ENCODE peak calls at places on chromosomes 7 and 10, in eight cellular contexts. V is body of pancreas, S is A549, N is IMR-90, F is thyroid gland, J is ovary, B is transverse colon, U is right lobe of liver. Q is an unnamed sample.

GRCh38 chr7:44327981-44328380 is 2.6 kb upstream of the CAMK2B start:
- DNase-seq in V (no peak), S (no peak), N (no peak), F (no peak), J (no peak), B (no peak), U (no peak), Q (peak; percentile 20)

GRCh38 chr10:123009105-123009805 is 449 bp downstream of the ACADSB start:
- DNase-seq in V (peak; percentile 30), S (peak; percentile 27), N (no peak), F (peak; percentile 24), J (peak; percentile 48), B (peak; percentile 30), U (peak; percentile 43), Q (no peak)

GRCh38 chr10:76492026-76492425 is 1060.6 kb downstream of the LRMDA start:
- DNase-seq in V (no peak), S (no peak), N (peak; percentile 75), F (no peak), J (no peak), B (no peak), U (no peak), Q (no peak)

GRCh38 chr7:4145576-4145975 is 536.5 kb upstream of the FOXK1 start:
- DNase-seq in V (no peak), S (no peak), N (no peak), F (no peak), J (no peak), B (no peak), U (no peak), Q (no peak)

GRCh38 chr10:78754269-78755074 is 314.3 kb upstream of the ZMIZ1 start:
- DNase-seq in V (no peak), S (no peak), N (peak; percentile 90), F (peak; percentile 39), J (no peak), B (no peak), U (no peak), Q (no peak)

GRCh38 chr7:130179631-130180030 is 25.6 kb downstream of the TMEM209 start:
- DNase-seq in V (no peak), S (no peak), N (no peak), F (peak; percentile 83), J (no peak), B (no peak), U (no peak), Q (no peak)

GRCh38 chr7:16851829-16852228 is 30.0 kb downstream of the AGR3 start:
- DNase-seq in V (no peak), S (no peak), N (no peak), F (no peak), J (no peak), B (no peak), U (no peak), Q (no peak)

GRCh38 chr10:5788969-5789368 is 24.3 kb downstream of the GDI2 start:
- DNase-seq in V (no peak), S (no peak), N (no peak), F (no peak), J (no peak), B (no peak), U (no peak), Q (no peak)

GRCh38 chr7:97337849-97338248 is 220.4 kb downstream of the SDHAF3 start:
- DNase-seq in V (no peak), S (no peak), N (no peak), F (no peak), J (no peak), B (no peak), U (no peak), Q (no peak)

GRCh38 chr10:12795318-12795717 is 206.2 kb downstream of the CCDC3 start:
- DNase-seq in V (no peak), S (no peak), N (no peak), F (no peak), J (no peak), B (no peak), U (no peak), Q (no peak)

GRCh38 chr7:112937651-112938390 is 147.6 kb upstream of the TMEM168 start:
- DNase-seq in V (no peak), S (no peak), N (peak; percentile 45), F (no peak), J (no peak), B (no peak), U (no peak), Q (no peak)

GRCh38 chr7:77979219-77979618 is 180.6 kb downstream of the PHTF2 start:
- DNase-seq in V (no peak), S (no peak), N (peak; percentile 73), F (no peak), J (no peak), B (no peak), U (no peak), Q (no peak)

GRCh38 chr10:22370320-22370719 is 25.0 kb downstream of the SPAG6 start:
- DNase-seq in V (no peak), S (no peak), N (no peak), F (no peak), J (no peak), B (no peak), U (no peak), Q (no peak)

GRCh38 chr10:111933937-111934336 is 249.6 kb downstream of the GPAM start:
- DNase-seq in V (no peak), S (no peak), N (no peak), F (no peak), J (no peak), B (no peak), U (no peak), Q (no peak)

GRCh38 chr10:80530251-80530650 is 7.5 kb upstream of the SH2D4B start:
- DNase-seq in V (peak; percentile 43), S (peak; percentile 83), N (peak; percentile 22), F (peak; percentile 30), J (no peak), B (peak; percentile 33), U (peak; percentile 77), Q (no peak)

GRCh38 chr10:25725917-25726716 is 207.9 kb upstream of the MYO3A start:
- DNase-seq in V (peak; percentile 42), S (peak; percentile 47), N (peak; percentile 33), F (peak; percentile 11), J (no peak), B (no peak), U (no peak), Q (no peak)

GRCh38 chr10:69224862-69225657 is 4.9 kb downstream of the HKDC1 start:
- DNase-seq in V (no peak), S (no peak), N (no peak), F (no peak), J (no peak), B (no peak), U (no peak), Q (peak; percentile 39)

DNA sequence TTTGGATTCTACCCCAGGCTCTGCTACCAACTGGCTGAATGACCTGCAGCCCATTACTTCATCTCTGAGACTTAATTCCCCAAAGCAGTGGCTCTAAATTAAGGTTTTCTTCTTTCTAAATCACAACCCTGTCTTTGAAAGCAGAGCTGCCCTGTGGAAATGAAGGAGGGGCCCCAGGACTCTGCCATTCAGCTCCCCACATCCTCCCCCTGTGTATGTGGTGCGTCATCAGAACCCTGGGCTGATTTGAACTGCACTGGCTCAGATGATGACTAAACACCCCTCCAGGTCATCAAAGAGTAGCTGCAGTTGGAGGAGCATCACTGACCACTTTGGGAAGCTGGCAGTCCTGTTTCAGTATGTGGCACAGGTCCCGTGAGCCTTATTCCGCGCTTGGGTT is 46.6 kb downstream of the BPGM start:
- DNase-seq in V (no peak), S (no peak), N (peak; percentile 96), F (no peak), J (peak; percentile 55), B (no peak), U (no peak), Q (no peak)
- H3K4me1 ChIP-seq in V (no peaks in the 10 kb centered on the region), S (no peaks in the 10 kb centered on the region), N (peaks cover 32% of the 10 kb centered on the region), F (peaks cover 11% of the 10 kb centered on the region), J (peaks cover 28% of the 10 kb centered on the region), B (peaks cover 7% of the 10 kb centered on the region), U (no peaks in the 10 kb centered on the region), Q (peaks cover 10% of the 10 kb centered on the region)

DNA sequence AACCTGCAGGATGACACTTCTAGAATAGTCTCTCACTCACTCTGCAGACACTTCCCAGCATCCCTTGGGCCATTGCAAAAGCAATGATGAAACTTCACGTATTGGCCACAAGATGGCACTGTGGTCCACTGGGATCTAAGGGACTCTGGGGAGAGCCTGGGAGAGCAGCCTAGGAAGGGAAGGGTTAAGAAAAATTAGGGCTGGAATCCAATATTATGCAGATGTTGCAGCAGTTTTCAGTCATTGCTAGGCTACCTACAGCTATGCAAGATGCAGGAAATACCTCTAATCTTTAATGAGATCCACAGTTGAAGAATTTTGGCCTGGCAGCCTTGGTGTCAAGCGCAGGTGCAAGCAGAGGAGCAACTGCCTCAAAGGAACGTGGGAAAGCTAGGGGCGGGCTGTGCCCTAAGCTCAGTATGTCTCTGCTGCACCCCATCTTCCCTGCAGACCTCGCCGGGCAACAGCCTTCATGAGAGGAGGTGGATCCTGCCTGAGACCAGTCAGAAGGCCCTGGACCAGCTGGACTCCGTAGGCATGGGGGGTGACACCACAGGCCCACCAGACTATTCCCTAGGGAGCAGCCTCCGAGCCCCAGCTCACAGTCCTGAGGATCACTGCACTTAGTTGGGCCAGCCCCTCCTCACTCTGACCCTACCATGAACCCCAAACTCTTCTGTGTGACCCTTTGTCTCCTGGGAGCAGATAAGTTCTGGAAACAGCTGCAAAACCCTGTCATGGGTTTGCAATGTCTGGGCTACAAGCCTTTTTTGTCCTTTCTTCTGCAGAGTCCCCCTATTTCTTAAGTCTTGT is 127.9 kb upstream of the PRSS58 start:
- DNase-seq in V (peak; percentile 39), S (peak; percentile 34), N (peak; percentile 76), F (peak; percentile 21), J (no peak), B (peak; percentile 34), U (no peak), Q (no peak)
- H3K27ac ChIP-seq in V (no peak overlapping the region), S (no peak overlapping the region), N (no peak overlapping the region), F (no peak overlapping the region), J (no peak overlapping the region), B (no peak overlapping the region), U (no peak overlapping the region), Q (no peak overlapping the region)

DNA sequence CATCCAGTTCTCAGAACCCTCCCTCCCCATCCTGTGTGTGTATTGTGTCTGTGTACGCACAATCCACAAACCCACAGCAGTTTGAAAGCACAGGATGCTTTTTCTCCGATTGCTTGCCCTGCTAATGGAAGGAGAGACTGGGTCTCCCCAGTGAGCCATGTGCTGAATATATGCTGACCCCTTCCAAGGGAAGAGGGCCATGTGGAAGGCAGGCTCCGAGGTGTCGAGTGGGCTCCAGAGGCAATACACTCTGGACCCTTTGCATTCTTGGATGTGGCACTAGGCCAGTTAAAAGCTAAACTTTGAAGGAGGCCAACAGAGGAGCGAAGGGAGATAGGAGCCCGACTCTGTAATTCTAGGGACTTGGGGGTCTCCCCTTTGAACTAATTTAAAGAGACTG is 10.7 kb downstream of the DUSP5 start:
- DNase-seq in V (no peak), S (no peak), N (no peak), F (no peak), J (no peak), B (no peak), U (no peak), Q (no peak)
- TF ChIP-seq POLR2A in V (no peak), S (no peak), N (peak; percentile 66), F (no peak), J (no peak), B (no peak), U (no peak), Q (no peak)

DNA sequence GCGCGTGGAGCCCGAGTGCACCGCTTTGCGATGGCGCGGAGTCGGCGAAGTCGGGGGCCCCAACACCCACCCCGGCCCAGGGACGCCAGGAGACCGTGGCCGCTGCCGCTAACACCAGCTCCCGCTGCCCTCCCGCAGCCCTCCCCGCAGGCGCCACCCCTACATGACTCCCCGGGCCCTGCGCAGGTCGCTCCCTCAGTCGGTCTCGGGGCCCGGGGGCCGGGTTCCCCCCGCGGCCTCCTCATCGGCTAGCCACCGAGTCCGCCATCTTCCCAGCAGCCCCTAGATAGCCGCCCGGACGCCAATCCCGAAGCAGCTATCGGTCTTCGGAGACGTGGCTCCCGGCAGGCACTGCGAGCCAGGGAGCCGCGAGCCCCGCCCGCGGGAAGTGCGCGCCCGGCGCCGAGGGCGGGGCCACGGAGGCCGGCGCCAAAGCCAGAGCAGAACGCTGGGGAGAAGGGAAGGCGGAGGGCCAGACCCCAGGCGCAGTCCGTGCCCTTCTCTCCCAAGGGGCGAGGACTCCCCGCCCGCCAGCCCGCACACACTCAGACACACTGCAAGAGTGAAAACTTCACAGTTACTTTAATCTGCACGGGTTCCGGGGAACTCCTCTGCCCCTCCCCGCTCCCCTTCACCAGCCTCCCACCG is at the start of gene FASTK:
- DNase-seq in V (peak; percentile 93), S (peak; percentile 92), N (peak; percentile 88), F (peak; percentile 92), J (peak; percentile 92), B (peak; percentile 92), U (peak; percentile 94), Q (peak; percentile 84)
- H3K4me1 ChIP-seq in V (peaks cover 74% of the 10 kb centered on the region), S (peaks cover 61% of the 10 kb centered on the region), N (peaks cover 25% of the 10 kb centered on the region), F (peaks cover 29% of the 10 kb centered on the region), J (peaks cover 28% of the 10 kb centered on the region), B (peaks cover 42% of the 10 kb centered on the region), U (peaks cover 4% of the 10 kb centered on the region), Q (peaks cover 31% of the 10 kb centered on the region)

Q was measured in breast epithelium.